ENCODE peak calls at places on chromosomes 3 and 15, in five cellular contexts. One of them, this sample, is unnamed.

GRCh38 chr3:194336601-194337355 is 14.3 kb downstream of the CPN2 start:
- DNase-seq in AG09309: no peak
- DNase-seq in fibroblast of pulmonary artery: no peak
- DNase-seq in GM13976: no peak
- DNase-seq in tibial artery: no peak
- DNase-seq in this sample: no peak

GRCh38 chr15:31391687-31392671 is 65.3 kb downstream of the KLF13 start:
- DNase-seq in AG09309: peak
- DNase-seq in fibroblast of pulmonary artery: peak
- DNase-seq in GM13976: peak
- DNase-seq in tibial artery: peak
- DNase-seq in this sample: no peak

GRCh38 chr3:129033151-129033550 is 27.4 kb upstream of the GP9 start:
- DNase-seq in AG09309: no peak
- DNase-seq in fibroblast of pulmonary artery: no peak
- DNase-seq in GM13976: no peak
- DNase-seq in tibial artery: peak
- DNase-seq in this sample: no peak

GRCh38 chr3:194938845-194939531 is 253.3 kb downstream of the FAM43A start:
- DNase-seq in AG09309: no peak
- DNase-seq in fibroblast of pulmonary artery: peak
- DNase-seq in GM13976: no peak
- DNase-seq in tibial artery: no peak
- DNase-seq in this sample: no peak

GRCh38 chr3:108345492-108346205 is 49.3 kb downstream of the HHLA2 start:
- DNase-seq in AG09309: no peak
- DNase-seq in fibroblast of pulmonary artery: no peak
- DNase-seq in GM13976: no peak
- DNase-seq in tibial artery: no peak
- DNase-seq in this sample: no peak

GRCh38 chr3:60573494-60573893 is 677.8 kb downstream of the FHIT start:
- DNase-seq in AG09309: no peak
- DNase-seq in fibroblast of pulmonary artery: no peak
- DNase-seq in GM13976: no peak
- DNase-seq in tibial artery: no peak
- DNase-seq in this sample: no peak

GRCh38 chr15:70249616-70250015 is 151.9 kb upstream of the TLE3 start:
- DNase-seq in AG09309: no peak
- DNase-seq in fibroblast of pulmonary artery: no peak
- DNase-seq in GM13976: no peak
- DNase-seq in tibial artery: peak
- DNase-seq in this sample: no peak

GRCh38 chr3:197800379-197800778 is 9.3 kb downstream of the LRCH3 start:
- DNase-seq in AG09309: no peak
- DNase-seq in fibroblast of pulmonary artery: peak
- DNase-seq in GM13976: no peak
- DNase-seq in tibial artery: no peak
- DNase-seq in this sample: no peak

GRCh38 chr3:98185180-98185579 is 18.7 kb downstream of the OR5H15 start:
- DNase-seq in AG09309: no peak
- DNase-seq in fibroblast of pulmonary artery: no peak
- DNase-seq in GM13976: no peak
- DNase-seq in tibial artery: no peak
- DNase-seq in this sample: no peak

DNA sequence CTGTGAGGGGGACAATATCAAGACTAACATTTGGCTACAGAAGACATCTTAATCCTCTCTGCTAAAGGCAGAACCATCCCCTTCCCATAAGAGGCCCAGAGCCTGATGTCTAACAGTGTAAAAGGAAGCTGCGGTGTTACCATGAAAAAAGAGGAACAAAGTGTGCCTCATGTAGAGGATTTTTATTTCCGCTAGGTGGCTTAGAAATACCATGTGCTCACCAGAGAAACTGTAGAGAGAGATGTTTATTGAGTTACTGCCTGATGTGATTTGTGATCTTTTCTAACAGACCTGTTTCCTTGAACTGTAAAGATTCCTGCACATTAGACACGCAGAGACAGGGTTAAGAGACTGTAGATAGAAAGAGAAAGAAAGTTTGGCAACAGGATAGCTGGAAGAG is 22.1 kb downstream of the OR5H15 start:
- DNase-seq in AG09309: no peak
- DNase-seq in fibroblast of pulmonary artery: no peak
- DNase-seq in GM13976: peak
- DNase-seq in tibial artery: no peak
- DNase-seq in this sample: no peak
- TF ChIP-seq CTCF in AG09309: peak
- TF ChIP-seq CTCF in fibroblast of pulmonary artery: no peak
- TF ChIP-seq CTCF in GM13976: peak
- TF ChIP-seq CTCF in tibial artery: no peak
- TF ChIP-seq CTCF in this sample: peak

GRCh38 chr3:52014613-52015012 is 18.9 kb upstream of the RPL29 start:
- DNase-seq in AG09309: no peak
- DNase-seq in fibroblast of pulmonary artery: no peak
- DNase-seq in GM13976: no peak
- DNase-seq in tibial artery: no peak
- DNase-seq in this sample: no peak
- TF ChIP-seq CTCF in AG09309: peak
- TF ChIP-seq CTCF in fibroblast of pulmonary artery: peak
- TF ChIP-seq CTCF in GM13976: no peak
- TF ChIP-seq CTCF in tibial artery: peak
- TF ChIP-seq CTCF in this sample: peak

GRCh38 chr3:98800401-98800800 is 37.3 kb downstream of the ST3GAL6 start:
- DNase-seq in AG09309: no peak
- DNase-seq in fibroblast of pulmonary artery: no peak
- DNase-seq in GM13976: no peak
- DNase-seq in tibial artery: no peak
- DNase-seq in this sample: no peak

GRCh38 chr3:98797905-98798304 is 34.8 kb downstream of the ST3GAL6 start:
- DNase-seq in AG09309: no peak
- DNase-seq in fibroblast of pulmonary artery: no peak
- DNase-seq in GM13976: no peak
- DNase-seq in tibial artery: no peak
- DNase-seq in this sample: no peak

GRCh38 chr3:98799479-98799878 is 36.3 kb downstream of the ST3GAL6 start:
- DNase-seq in AG09309: no peak
- DNase-seq in fibroblast of pulmonary artery: no peak
- DNase-seq in GM13976: no peak
- DNase-seq in tibial artery: no peak
- DNase-seq in this sample: no peak

GRCh38 chr3:98798820-98799219 is 35.7 kb downstream of the ST3GAL6 start:
- DNase-seq in AG09309: no peak
- DNase-seq in fibroblast of pulmonary artery: no peak
- DNase-seq in GM13976: no peak
- DNase-seq in tibial artery: no peak
- DNase-seq in this sample: no peak

GRCh38 chr3:98801042-98801747 is 38.1 kb downstream of the ST3GAL6 start:
- DNase-seq in AG09309: no peak
- DNase-seq in fibroblast of pulmonary artery: no peak
- DNase-seq in GM13976: no peak
- DNase-seq in tibial artery: no peak
- DNase-seq in this sample: no peak
- TF ChIP-seq CTCF in AG09309: peak
- TF ChIP-seq CTCF in fibroblast of pulmonary artery: peak
- TF ChIP-seq CTCF in GM13976: no peak
- TF ChIP-seq CTCF in tibial artery: no peak
- TF ChIP-seq CTCF in this sample: peak

GRCh38 chr3:141287326-141287725 is 55.7 kb downstream of the PXYLP1 start:
- DNase-seq in AG09309: no peak
- DNase-seq in fibroblast of pulmonary artery: no peak
- DNase-seq in GM13976: no peak
- DNase-seq in tibial artery: peak
- DNase-seq in this sample: no peak

GRCh38 chr3:141291610-141292345 is 60.2 kb downstream of the PXYLP1 start:
- DNase-seq in AG09309: no peak
- DNase-seq in fibroblast of pulmonary artery: no peak
- DNase-seq in GM13976: no peak
- DNase-seq in tibial artery: no peak
- DNase-seq in this sample: no peak

GRCh38 chr3:141288331-141288990 is 56.8 kb downstream of the PXYLP1 start:
- DNase-seq in AG09309: no peak
- DNase-seq in fibroblast of pulmonary artery: no peak
- DNase-seq in GM13976: no peak
- DNase-seq in tibial artery: peak
- DNase-seq in this sample: no peak

GRCh38 chr3:141286856-141287255 is 55.2 kb downstream of the PXYLP1 start:
- DNase-seq in AG09309: no peak
- DNase-seq in fibroblast of pulmonary artery: no peak
- DNase-seq in GM13976: peak
- DNase-seq in tibial artery: peak
- DNase-seq in this sample: no peak

DNA sequence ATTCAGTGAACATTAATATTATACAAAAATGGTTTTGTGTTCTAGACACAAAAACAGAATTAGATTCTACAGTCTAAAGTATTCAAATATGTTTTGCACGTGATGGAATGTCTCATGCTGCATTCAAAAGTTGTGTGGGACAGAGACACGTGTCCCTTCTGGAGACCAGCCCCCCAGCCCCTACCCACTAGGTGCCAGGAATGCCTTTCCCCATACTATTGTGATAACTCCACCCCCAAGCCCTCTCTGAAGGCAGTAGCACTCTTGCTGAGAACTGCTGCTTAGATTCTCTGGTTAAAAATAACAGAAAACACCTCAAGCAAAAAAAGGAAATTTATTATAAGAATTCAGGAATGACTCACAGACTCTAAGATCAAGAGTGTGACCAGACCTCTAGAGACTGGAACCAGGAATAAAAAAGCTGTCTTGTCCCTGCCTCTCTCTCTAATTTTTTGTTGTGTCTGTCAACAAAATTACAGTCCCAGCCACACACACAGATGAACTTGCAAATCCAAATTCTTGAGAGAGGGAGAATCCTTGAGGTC is 57.7 kb downstream of the PXYLP1 start:
- DNase-seq in AG09309: no peak
- DNase-seq in fibroblast of pulmonary artery: no peak
- DNase-seq in GM13976: no peak
- DNase-seq in tibial artery: peak
- DNase-seq in this sample: no peak
- TF ChIP-seq CTCF in AG09309: no peak
- TF ChIP-seq CTCF in fibroblast of pulmonary artery: no peak
- TF ChIP-seq CTCF in GM13976: no peak
- TF ChIP-seq CTCF in tibial artery: no peak
- TF ChIP-seq CTCF in this sample: no peak

GRCh38 chr3:171584100-171584499 is 123.9 kb upstream of the TNIK start:
- DNase-seq in AG09309: no peak
- DNase-seq in fibroblast of pulmonary artery: no peak
- DNase-seq in GM13976: no peak
- DNase-seq in tibial artery: no peak
- DNase-seq in this sample: no peak

GRCh38 chr3:171586274-171586673 is 126.1 kb upstream of the TNIK start:
- DNase-seq in AG09309: no peak
- DNase-seq in fibroblast of pulmonary artery: no peak
- DNase-seq in GM13976: no peak
- DNase-seq in tibial artery: no peak
- DNase-seq in this sample: no peak

DNA sequence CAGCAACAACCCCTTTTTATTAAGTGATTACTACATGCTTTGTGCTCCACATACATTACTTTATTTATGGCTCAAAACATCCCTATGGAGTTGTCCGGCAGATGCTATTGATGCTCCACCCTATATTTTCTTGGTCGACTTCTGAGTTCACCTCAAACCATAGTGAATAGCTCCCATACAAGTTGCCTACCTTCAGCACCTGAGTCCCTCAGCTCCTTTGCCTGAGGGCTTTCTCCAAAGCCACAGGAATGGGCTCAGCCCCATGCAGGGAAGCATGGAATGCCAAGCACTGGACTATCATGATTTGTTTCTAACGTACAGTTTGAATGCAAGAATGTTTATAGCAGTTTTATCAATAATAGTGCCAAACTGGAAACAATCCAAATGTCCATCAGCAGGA is 124.8 kb upstream of the TNIK start:
- DNase-seq in AG09309: no peak
- DNase-seq in fibroblast of pulmonary artery: no peak
- DNase-seq in GM13976: no peak
- DNase-seq in tibial artery: no peak
- DNase-seq in this sample: no peak
- TF ChIP-seq CTCF in AG09309: no peak
- TF ChIP-seq CTCF in fibroblast of pulmonary artery: no peak
- TF ChIP-seq CTCF in GM13976: no peak
- TF ChIP-seq CTCF in tibial artery: no peak
- TF ChIP-seq CTCF in this sample: no peak

This sample was measured in BJ.